ENCODE peak calls at places on chromosomes 12 and 14, in seven cellular contexts. Q is WTC11; E is HT1080; C is smooth muscle cell of the brain vasculature; G is cardiac fibroblast; I is stimulated activated naive B cell treated with anti-CD40 and anti-IgM and Interleukin-4, amounts not matched to agents 10 μg/mL and 1 μg/mL and 100 μg/mL, for 72 hours; Y is IMR-90. U is an unnamed sample.

GRCh38 chr12:77615331-77615730 is 215.4 kb upstream of the NAV3 start:
- DNase-seq in Q (peak; percentile 18), I (no peak), E (peak; percentile 49), Y (no peak), G (peak; percentile 7), C (no peak), U (no peak)

GRCh38 chr14:24435192-24435810 is 5.5 kb downstream of the KHNYN start:
- DNase-seq in Q (no peak), G (no peak), C (no peak), I (no peak), Y (no peak), E (no peak), U (no peak)

GRCh38 chr14:75123991-75124390 is 2.9 kb downstream of the NEK9 start:
- DNase-seq in E (peak; percentile 87), G (peak; percentile 94), Y (peak; percentile 86), Q (no peak), I (no peak), C (no peak), U (no peak)

GRCh38 chr12:114686421-114687268 is 2.7 kb upstream of the TBX3 start:
- DNase-seq in G (no peak), C (no peak), E (no peak), Y (no peak), Q (no peak), I (no peak), U (no peak)

GRCh38 chr14:76617440-76617839 is 143.8 kb upstream of the VASH1 start:
- DNase-seq in Q (no peak), I (no peak), G (no peak), Y (no peak), E (no peak), C (no peak), U (no peak)

GRCh38 chr14:94633116-94633515 is 20.9 kb downstream of the SERPINA3 start:
- DNase-seq in E (no peak), Q (no peak), Y (no peak), C (no peak), I (no peak), G (no peak), U (no peak)

GRCh38 chr14:94388027-94388895 is at the start of gene SERPINA1:
- DNase-seq in I (no peak), C (no peak), Y (peak; percentile 44), G (peak; percentile 18), Q (no peak), E (peak; percentile 69), U (no peak)

GRCh38 chr12:108634225-108634795 is 616 bp upstream of the SELPLG start:
- DNase-seq in Q (no peak), G (no peak), E (no peak), I (peak; percentile 36), Y (no peak), C (no peak), U (no peak)

GRCh38 chr12:45042599-45042998 is 8.3 kb downstream of the DBX2 start:
- DNase-seq in E (no peak), C (no peak), Q (no peak), I (no peak), G (no peak), Y (no peak), U (no peak)

GRCh38 chr12:72053604-72054003 is 115.0 kb downstream of the TPH2 start:
- DNase-seq in G (no peak), Q (no peak), C (no peak), Y (no peak), E (no peak), I (no peak), U (no peak)

GRCh38 chr12:113293100-113293499 is 41.8 kb downstream of the SLC8B1 start:
- DNase-seq in Q (no peak), I (no peak), E (no peak), Y (no peak), G (no peak), C (no peak), U (no peak)

GRCh38 chr12:28294300-28294699 is 104.0 kb downstream of the CCDC91 start:
- DNase-seq in C (no peak), Y (no peak), E (no peak), Q (no peak), I (peak; percentile 20), G (no peak), U (no peak)

GRCh38 chr12:43309845-43310405 is 242.1 kb downstream of the ADAMTS20 start:
- DNase-seq in C (no peak), G (peak; percentile 90), Q (no peak), I (no peak), E (peak; percentile 21), Y (peak; percentile 99), U (no peak)

GRCh38 chr14:102527255-102528232 is 18.0 kb upstream of the ANKRD9 start:
- DNase-seq in Q (no peak), E (peak; percentile 88), C (no peak), G (peak; percentile 41), I (no peak), Y (no peak), U (no peak)

GRCh38 chr14:64217318-64217717 is 76.9 kb downstream of the ESR2 start:
- DNase-seq in G (no peak), Y (no peak), I (no peak), C (no peak), E (no peak), Q (no peak), U (no peak)

GRCh38 chr14:33762462-33762861 is 188.4 kb downstream of the EGLN3 start:
- DNase-seq in Q (no peak), Y (no peak), G (peak; percentile 20), I (no peak), E (no peak), C (no peak), U (no peak)

GRCh38 chr12:104121001-104121400 is 17.0 kb downstream of the NFYB start:
- DNase-seq in G (peak; percentile 75), I (no peak), Y (peak; percentile 78), E (peak; percentile 66), C (no peak), Q (no peak), U (no peak)

GRCh38 chr14:71060795-71061455 is 153.7 kb downstream of the PCNX1 start:
- DNase-seq in E (no peak), Y (peak; percentile 44), C (no peak), Q (no peak), G (peak; percentile 40), I (no peak), U (no peak)

GRCh38 chr14:77681196-77682157 is 26.3 kb downstream of the ALKBH1 start:
- DNase-seq in Q (no peak), E (peak; percentile 14), G (peak; percentile 48), I (no peak), C (no peak), Y (peak; percentile 25), U (no peak)

GRCh38 chr12:112577473-112578334 is 159.0 kb downstream of the PTPN11 start:
- DNase-seq in Q (peak; percentile 38), I (no peak), E (no peak), G (no peak), C (no peak), Y (no peak), U (no peak)

GRCh38 chr12:22728989-22729388 is 104.0 kb downstream of the ETNK1 start:
- DNase-seq in Y (no peak), G (no peak), Q (no peak), C (no peak), E (no peak), I (no peak), U (no peak)

GRCh38 chr12:133058203-133059125 is 21.2 kb downstream of the ZNF84 start:
- DNase-seq in E (peak; percentile 12), I (no peak), C (no peak), G (peak; percentile 28), Y (peak; percentile 2), Q (no peak), U (no peak)

GRCh38 chr12:109817627-109818231 is 15.5 kb downstream of the TRPV4 start:
- DNase-seq in G (no peak), E (no peak), I (no peak), Y (no peak), Q (no peak), C (no peak), U (no peak)

GRCh38 chr12:109744991-109745942 is 31.6 kb downstream of the FAM222A start:
- DNase-seq in E (no peak), Q (no peak), I (no peak), Y (peak; percentile 24), C (no peak), G (no peak), U (no peak)

GRCh38 chr14:64745511-64746041 is 41.4 kb downstream of the PLEKHG3 start:
- DNase-seq in G (peak; percentile 8), I (no peak), E (no peak), C (no peak), Q (no peak), Y (peak; percentile 43), U (no peak)

GRCh38 chr12:43964966-43965365 is 129.1 kb downstream of the TMEM117 start:
- DNase-seq in C (no peak), G (peak; percentile 30), Y (peak; percentile 69), Q (no peak), E (no peak), I (no peak), U (no peak)

GRCh38 chr14:92984896-92985295 is 61.9 kb downstream of the CHGA start:
- DNase-seq in Y (no peak), I (no peak), E (no peak), Q (no peak), G (no peak), C (no peak), U (no peak)

GRCh38 chr12:112843272-112843671 is 51.7 kb downstream of the RPH3A start:
- DNase-seq in C (peak; percentile 81), I (no peak), Q (no peak), E (no peak), Y (no peak), G (peak; percentile 43), U (no peak)

GRCh38 chr12:132167610-132168310 is 23.5 kb downstream of the NOC4L start:
- DNase-seq in Q (peak; percentile 12), Y (no peak), G (no peak), C (no peak), I (no peak), E (no peak), U (no peak)

GRCh38 chr12:75850751-75851462 is 180.7 kb downstream of the PHLDA1 start:
- DNase-seq in E (peak; percentile 97), I (no peak), Q (no peak), Y (peak; percentile 84), C (no peak), G (peak; percentile 69), U (no peak)

GRCh38 chr12:22722779-22723178 is 97.8 kb downstream of the ETNK1 start:
- DNase-seq in Y (no peak), C (no peak), I (no peak), Q (no peak), E (no peak), G (no peak), U (no peak)

GRCh38 chr12:116156614-116157013 is 120.9 kb downstream of the MED13L start:
- DNase-seq in C (no peak), Q (no peak), I (no peak), Y (no peak), G (no peak), E (no peak), U (no peak)

GRCh38 chr14:101960225-101960624 is 4.1 kb upstream of the DYNC1H1 start:
- DNase-seq in I (no peak), Q (peak; percentile 44), Y (no peak), G (peak; percentile 42), C (no peak), E (peak; percentile 49), U (no peak)